ENCODE peak calls at places on chromosomes 6 and 20, in five cellular contexts. One of them, this sample, is unnamed.

GRCh38 chr6:45718901-45719300 is 296.8 kb downstream of the CLIC5 start:
- DNase-seq in ACHN: no peak
- DNase-seq in NCI-H1436 treated with DMSO at 0.1 percent for 48 hours: no peak
- DNase-seq in activated gamma-delta T cell treated with Interleukin-2 at 50 U/mL for 16 hours: no peak
- DNase-seq in Daoy: no peak
- DNase-seq in this sample: no peak

GRCh38 chr20:400121-400450 is 8.0 kb upstream of the RBCK1 start:
- DNase-seq in activated gamma-delta T cell treated with Interleukin-2 at 50 U/mL for 16 hours: no peak
- DNase-seq in NCI-H1436 treated with DMSO at 0.1 percent for 48 hours: no peak
- DNase-seq in Daoy: no peak
- DNase-seq in ACHN: peak
- DNase-seq in this sample: no peak

GRCh38 chr6:105567140-105567539 is 164.3 kb upstream of the PREP start:
- DNase-seq in NCI-H1436 treated with DMSO at 0.1 percent for 48 hours: no peak
- DNase-seq in activated gamma-delta T cell treated with Interleukin-2 at 50 U/mL for 16 hours: no peak
- DNase-seq in Daoy: no peak
- DNase-seq in ACHN: no peak
- DNase-seq in this sample: no peak

GRCh38 chr6:36929152-36929551 is 25.4 kb upstream of the PI16 start:
- DNase-seq in ACHN: no peak
- DNase-seq in Daoy: no peak
- DNase-seq in NCI-H1436 treated with DMSO at 0.1 percent for 48 hours: no peak
- DNase-seq in activated gamma-delta T cell treated with Interleukin-2 at 50 U/mL for 16 hours: no peak
- DNase-seq in this sample: no peak

GRCh38 chr6:33840064-33840926 is 36.5 kb upstream of the MLN start:
- DNase-seq in ACHN: peak
- DNase-seq in Daoy: peak
- DNase-seq in NCI-H1436 treated with DMSO at 0.1 percent for 48 hours: peak
- DNase-seq in activated gamma-delta T cell treated with Interleukin-2 at 50 U/mL for 16 hours: no peak
- DNase-seq in this sample: no peak

GRCh38 chr20:24792641-24793495 is 156.2 kb upstream of the CST7 start:
- DNase-seq in NCI-H1436 treated with DMSO at 0.1 percent for 48 hours: no peak
- DNase-seq in activated gamma-delta T cell treated with Interleukin-2 at 50 U/mL for 16 hours: no peak
- DNase-seq in ACHN: no peak
- DNase-seq in Daoy: no peak
- DNase-seq in this sample: no peak

GRCh38 chr20:17998446-17998845 is 29.6 kb downstream of the MGME1 start:
- DNase-seq in NCI-H1436 treated with DMSO at 0.1 percent for 48 hours: no peak
- DNase-seq in activated gamma-delta T cell treated with Interleukin-2 at 50 U/mL for 16 hours: no peak
- DNase-seq in ACHN: no peak
- DNase-seq in Daoy: no peak
- DNase-seq in this sample: no peak

GRCh38 chr6:130760006-130760405 is 67.2 kb upstream of the SMLR1 start:
- DNase-seq in NCI-H1436 treated with DMSO at 0.1 percent for 48 hours: no peak
- DNase-seq in ACHN: peak
- DNase-seq in Daoy: peak
- DNase-seq in activated gamma-delta T cell treated with Interleukin-2 at 50 U/mL for 16 hours: no peak
- DNase-seq in this sample: no peak

GRCh38 chr20:19317240-19318069 is 105.0 kb downstream of the SLC24A3 start:
- DNase-seq in activated gamma-delta T cell treated with Interleukin-2 at 50 U/mL for 16 hours: no peak
- DNase-seq in Daoy: no peak
- DNase-seq in NCI-H1436 treated with DMSO at 0.1 percent for 48 hours: no peak
- DNase-seq in ACHN: no peak
- DNase-seq in this sample: no peak

GRCh38 chr6:13859871-13860555 is 45.7 kb upstream of the MCUR1 start:
- DNase-seq in activated gamma-delta T cell treated with Interleukin-2 at 50 U/mL for 16 hours: no peak
- DNase-seq in Daoy: no peak
- DNase-seq in ACHN: peak
- DNase-seq in NCI-H1436 treated with DMSO at 0.1 percent for 48 hours: no peak
- DNase-seq in this sample: no peak

GRCh38 chr6:144216668-144217218 is 66.4 kb downstream of the STX11 start:
- DNase-seq in Daoy: no peak
- DNase-seq in activated gamma-delta T cell treated with Interleukin-2 at 50 U/mL for 16 hours: no peak
- DNase-seq in NCI-H1436 treated with DMSO at 0.1 percent for 48 hours: no peak
- DNase-seq in ACHN: no peak
- DNase-seq in this sample: no peak

GRCh38 chr20:34110025-34111013 is 1.7 kb downstream of the EIF2S2 start:
- DNase-seq in NCI-H1436 treated with DMSO at 0.1 percent for 48 hours: no peak
- DNase-seq in Daoy: no peak
- DNase-seq in ACHN: no peak
- DNase-seq in activated gamma-delta T cell treated with Interleukin-2 at 50 U/mL for 16 hours: no peak
- DNase-seq in this sample: no peak

GRCh38 chr6:41894366-41895299 is 542 bp downstream of the USP49 start:
- DNase-seq in Daoy: peak
- DNase-seq in activated gamma-delta T cell treated with Interleukin-2 at 50 U/mL for 16 hours: no peak
- DNase-seq in NCI-H1436 treated with DMSO at 0.1 percent for 48 hours: peak
- DNase-seq in ACHN: peak
- DNase-seq in this sample: no peak

GRCh38 chr6:131982740-131983259 is 31.6 kb upstream of the CCN2 start:
- DNase-seq in Daoy: peak
- DNase-seq in NCI-H1436 treated with DMSO at 0.1 percent for 48 hours: no peak
- DNase-seq in ACHN: no peak
- DNase-seq in activated gamma-delta T cell treated with Interleukin-2 at 50 U/mL for 16 hours: no peak
- DNase-seq in this sample: no peak

GRCh38 chr20:8212286-8212685 is 80.2 kb downstream of the PLCB1 start:
- DNase-seq in ACHN: no peak
- DNase-seq in Daoy: no peak
- DNase-seq in activated gamma-delta T cell treated with Interleukin-2 at 50 U/mL for 16 hours: no peak
- DNase-seq in NCI-H1436 treated with DMSO at 0.1 percent for 48 hours: no peak
- DNase-seq in this sample: no peak

GRCh38 chr6:3380344-3381232 is 76.3 kb downstream of the SLC22A23 start:
- DNase-seq in ACHN: no peak
- DNase-seq in NCI-H1436 treated with DMSO at 0.1 percent for 48 hours: no peak
- DNase-seq in Daoy: no peak
- DNase-seq in activated gamma-delta T cell treated with Interleukin-2 at 50 U/mL for 16 hours: no peak
- DNase-seq in this sample: no peak

GRCh38 chr6:126716826-126717514 is 377.1 kb downstream of the CENPW start:
- DNase-seq in NCI-H1436 treated with DMSO at 0.1 percent for 48 hours: no peak
- DNase-seq in Daoy: no peak
- DNase-seq in activated gamma-delta T cell treated with Interleukin-2 at 50 U/mL for 16 hours: no peak
- DNase-seq in ACHN: no peak
- DNase-seq in this sample: no peak

GRCh38 chr6:106512048-106512957 is 117.0 kb downstream of the RTN4IP1 start:
- DNase-seq in ACHN: peak
- DNase-seq in NCI-H1436 treated with DMSO at 0.1 percent for 48 hours: no peak
- DNase-seq in activated gamma-delta T cell treated with Interleukin-2 at 50 U/mL for 16 hours: peak
- DNase-seq in Daoy: peak
- DNase-seq in this sample: peak

GRCh38 chr6:12066297-12066696 is 54.2 kb downstream of the HIVEP1 start:
- DNase-seq in NCI-H1436 treated with DMSO at 0.1 percent for 48 hours: no peak
- DNase-seq in Daoy: peak
- DNase-seq in ACHN: no peak
- DNase-seq in activated gamma-delta T cell treated with Interleukin-2 at 50 U/mL for 16 hours: no peak
- DNase-seq in this sample: no peak

GRCh38 chr6:42817910-42818309 is 36.1 kb downstream of the BICRAL start:
- DNase-seq in activated gamma-delta T cell treated with Interleukin-2 at 50 U/mL for 16 hours: no peak
- DNase-seq in NCI-H1436 treated with DMSO at 0.1 percent for 48 hours: no peak
- DNase-seq in ACHN: no peak
- DNase-seq in Daoy: no peak
- DNase-seq in this sample: no peak

GRCh38 chr20:7667194-7667593 is 273.1 kb downstream of the HAO1 start:
- DNase-seq in Daoy: no peak
- DNase-seq in NCI-H1436 treated with DMSO at 0.1 percent for 48 hours: no peak
- DNase-seq in ACHN: no peak
- DNase-seq in activated gamma-delta T cell treated with Interleukin-2 at 50 U/mL for 16 hours: no peak
- DNase-seq in this sample: no peak